ENCODE peak calls at places on chromosomes 11 and 22, in five cellular contexts. One of them, this sample, is unnamed.

GRCh38 chr11:8998017-8998416 is 5.8 kb downstream of the NRIP3 start:
- DNase-seq in stimulated activated CD8-positive, alpha-beta memory T cell treated with anti-CD3 and anti-CD28 coated beads, Interleukin-12 subunit alpha, Interleukin-12 subunit beta, amount 100 ng/mL, for 4 hours: no peak
- DNase-seq in A549: no peak
- DNase-seq in kidney: no peak
- DNase-seq in osteoblast: no peak
- DNase-seq in this sample: no peak

GRCh38 chr11:62186195-62186594 is 3.8 kb upstream of the SCGB1D1 start:
- DNase-seq in kidney: no peak
- DNase-seq in stimulated activated CD8-positive, alpha-beta memory T cell treated with anti-CD3 and anti-CD28 coated beads, Interleukin-12 subunit alpha, Interleukin-12 subunit beta, amount 100 ng/mL, for 4 hours: no peak
- DNase-seq in osteoblast: no peak
- DNase-seq in A549: no peak
- DNase-seq in this sample: no peak

GRCh38 chr11:14288189-14288935 is 70.6 kb downstream of the RRAS2 start:
- DNase-seq in A549: peak; percentile 54
- DNase-seq in kidney: no peak
- DNase-seq in osteoblast: peak; percentile 86
- DNase-seq in stimulated activated CD8-positive, alpha-beta memory T cell treated with anti-CD3 and anti-CD28 coated beads, Interleukin-12 subunit alpha, Interleukin-12 subunit beta, amount 100 ng/mL, for 4 hours: no peak
- DNase-seq in this sample: no peak

GRCh38 chr11:117629146-117629545 is 167.9 kb downstream of the DSCAML1 start:
- DNase-seq in osteoblast: peak; percentile 42
- DNase-seq in kidney: no peak
- DNase-seq in A549: no peak
- DNase-seq in stimulated activated CD8-positive, alpha-beta memory T cell treated with anti-CD3 and anti-CD28 coated beads, Interleukin-12 subunit alpha, Interleukin-12 subunit beta, amount 100 ng/mL, for 4 hours: no peak
- DNase-seq in this sample: no peak

GRCh38 chr11:86983071-86983488 is 27.9 kb upstream of the FZD4 start:
- DNase-seq in osteoblast: peak; percentile 23
- DNase-seq in kidney: no peak
- DNase-seq in A549: no peak
- DNase-seq in stimulated activated CD8-positive, alpha-beta memory T cell treated with anti-CD3 and anti-CD28 coated beads, Interleukin-12 subunit alpha, Interleukin-12 subunit beta, amount 100 ng/mL, for 4 hours: no peak
- DNase-seq in this sample: no peak

GRCh38 chr11:112118176-112118575 is 31.5 kb downstream of the SDHD start:
- DNase-seq in kidney: no peak
- DNase-seq in osteoblast: no peak
- DNase-seq in A549: no peak
- DNase-seq in stimulated activated CD8-positive, alpha-beta memory T cell treated with anti-CD3 and anti-CD28 coated beads, Interleukin-12 subunit alpha, Interleukin-12 subunit beta, amount 100 ng/mL, for 4 hours: no peak
- DNase-seq in this sample: no peak

GRCh38 chr11:27444801-27445215 is 27.8 kb downstream of the LGR4 start:
- DNase-seq in A549: no peak
- DNase-seq in kidney: no peak
- DNase-seq in stimulated activated CD8-positive, alpha-beta memory T cell treated with anti-CD3 and anti-CD28 coated beads, Interleukin-12 subunit alpha, Interleukin-12 subunit beta, amount 100 ng/mL, for 4 hours: no peak
- DNase-seq in osteoblast: no peak
- DNase-seq in this sample: no peak

GRCh38 chr11:36231300-36231699 is 57.9 kb downstream of the COMMD9 start:
- DNase-seq in kidney: no peak
- DNase-seq in stimulated activated CD8-positive, alpha-beta memory T cell treated with anti-CD3 and anti-CD28 coated beads, Interleukin-12 subunit alpha, Interleukin-12 subunit beta, amount 100 ng/mL, for 4 hours: no peak
- DNase-seq in osteoblast: peak; percentile 90
- DNase-seq in A549: no peak
- DNase-seq in this sample: no peak

GRCh38 chr11:13687271-13687670 is 18.8 kb downstream of the FAR1 start:
- DNase-seq in A549: no peak
- DNase-seq in stimulated activated CD8-positive, alpha-beta memory T cell treated with anti-CD3 and anti-CD28 coated beads, Interleukin-12 subunit alpha, Interleukin-12 subunit beta, amount 100 ng/mL, for 4 hours: no peak
- DNase-seq in osteoblast: no peak
- DNase-seq in kidney: no peak
- DNase-seq in this sample: no peak

GRCh38 chr11:120231963-120232362 is 8.0 kb upstream of the POU2F3 start:
- DNase-seq in kidney: no peak
- DNase-seq in A549: no peak
- DNase-seq in stimulated activated CD8-positive, alpha-beta memory T cell treated with anti-CD3 and anti-CD28 coated beads, Interleukin-12 subunit alpha, Interleukin-12 subunit beta, amount 100 ng/mL, for 4 hours: no peak
- DNase-seq in osteoblast: no peak
- DNase-seq in this sample: no peak

GRCh38 chr11:107453594-107454286 is 3.9 kb downstream of the CWF19L2 start:
- DNase-seq in osteoblast: no peak
- DNase-seq in A549: no peak
- DNase-seq in kidney: peak; percentile 37
- DNase-seq in stimulated activated CD8-positive, alpha-beta memory T cell treated with anti-CD3 and anti-CD28 coated beads, Interleukin-12 subunit alpha, Interleukin-12 subunit beta, amount 100 ng/mL, for 4 hours: no peak
- DNase-seq in this sample: no peak

GRCh38 chr11:71241721-71242259 is 10.6 kb downstream of the SHANK2 start:
- DNase-seq in stimulated activated CD8-positive, alpha-beta memory T cell treated with anti-CD3 and anti-CD28 coated beads, Interleukin-12 subunit alpha, Interleukin-12 subunit beta, amount 100 ng/mL, for 4 hours: no peak
- DNase-seq in osteoblast: no peak
- DNase-seq in kidney: no peak
- DNase-seq in A549: no peak
- DNase-seq in this sample: no peak

GRCh38 chr11:118882489-118882888 is 1.2 kb upstream of the CXCR5 start:
- DNase-seq in stimulated activated CD8-positive, alpha-beta memory T cell treated with anti-CD3 and anti-CD28 coated beads, Interleukin-12 subunit alpha, Interleukin-12 subunit beta, amount 100 ng/mL, for 4 hours: no peak
- DNase-seq in A549: no peak
- DNase-seq in kidney: no peak
- DNase-seq in osteoblast: no peak
- DNase-seq in this sample: no peak

GRCh38 chr22:37330200-37331033 is 48.1 kb downstream of the CYTH4 start:
- DNase-seq in stimulated activated CD8-positive, alpha-beta memory T cell treated with anti-CD3 and anti-CD28 coated beads, Interleukin-12 subunit alpha, Interleukin-12 subunit beta, amount 100 ng/mL, for 4 hours: no peak
- DNase-seq in osteoblast: peak; percentile 98
- DNase-seq in A549: peak; percentile 87
- DNase-seq in kidney: no peak
- DNase-seq in this sample: no peak

GRCh38 chr11:72556433-72556832 is 117.8 kb downstream of the PDE2A start:
- DNase-seq in osteoblast: no peak
- DNase-seq in kidney: no peak
- DNase-seq in A549: no peak
- DNase-seq in stimulated activated CD8-positive, alpha-beta memory T cell treated with anti-CD3 and anti-CD28 coated beads, Interleukin-12 subunit alpha, Interleukin-12 subunit beta, amount 100 ng/mL, for 4 hours: no peak
- DNase-seq in this sample: no peak

GRCh38 chr11:27610946-27611345 is 89.3 kb downstream of the BDNF start:
- DNase-seq in osteoblast: no peak
- DNase-seq in stimulated activated CD8-positive, alpha-beta memory T cell treated with anti-CD3 and anti-CD28 coated beads, Interleukin-12 subunit alpha, Interleukin-12 subunit beta, amount 100 ng/mL, for 4 hours: no peak
- DNase-seq in kidney: no peak
- DNase-seq in A549: no peak
- DNase-seq in this sample: no peak

GRCh38 chr22:49512471-49512870 is 315.2 kb downstream of the BRD1 start:
- DNase-seq in A549: no peak
- DNase-seq in osteoblast: no peak
- DNase-seq in kidney: no peak
- DNase-seq in stimulated activated CD8-positive, alpha-beta memory T cell treated with anti-CD3 and anti-CD28 coated beads, Interleukin-12 subunit alpha, Interleukin-12 subunit beta, amount 100 ng/mL, for 4 hours: no peak
- DNase-seq in this sample: no peak